ENCODE peak calls at places on chromosomes 13 and 19, in nine cellular contexts. R is HS-5; Z is NCI-H1105; K is endothelial cell; H is HEK293T; U is activated CD4-positive, alpha-beta memory T cell treated with anti-CD3 and anti-CD28 coated beads, Interleukin-2, amount 10 ng/mL, durations not matched to agents 7 days and 5 days; M is stimulated activated CD4-positive, alpha-beta T cell treated with anti-CD3 and anti-CD28 coated beads, Interleukin-1b, Interleukin-23, amount 100 ng/mL, for 24 hours; S is activated CD4-positive, alpha-beta T cell treated with anti-CD3 and anti-CD28 coated beads, Interleukin-2, amount 50 U/mL, for 24 hours; D is HS-27A. N is an unnamed sample.

GRCh38 chr13:98761126-98761978 is 8.9 kb upstream of the SLC15A1 start:
- DNase-seq in R (no peak), Z (no peak), K (no peak), H (no peak), U (no peak), M (no peak), S (no peak), D (no peak), N (no peak)

GRCh38 chr13:100131863-100132574 is 43.1 kb downstream of the PCCA start:
- DNase-seq in R (peak), Z (no peak), K (no peak), H (peak), U (peak), M (no peak), S (no peak), D (peak), N (no peak)

GRCh38 chr13:42707003-42707402 is 74.4 kb upstream of the FAM216B start:
- DNase-seq in R (no peak), Z (no peak), K (no peak), H (no peak), U (no peak), M (no peak), S (no peak), D (no peak), N (no peak)

GRCh38 chr13:102035969-102036368 is 365.9 kb downstream of the FGF14 start:
- DNase-seq in R (no peak), Z (no peak), K (no peak), H (no peak), U (no peak), M (no peak), S (no peak), D (no peak), N (peak)

GRCh38 chr13:30061217-30061616 is 210.8 kb upstream of the UBL3 start:
- DNase-seq in R (no peak), Z (no peak), K (no peak), H (no peak), U (no peak), M (no peak), S (no peak), D (no peak), N (peak)

GRCh38 chr19:1503089-1503924 is 9.5 kb downstream of the ADAMTSL5 start:
- DNase-seq in R (no peak), Z (peak), K (peak), H (peak), U (peak), M (peak), S (peak), D (no peak), N (peak)

GRCh38 chr19:19591133-19591825 is 27.2 kb downstream of the PBX4 start:
- DNase-seq in R (peak), Z (no peak), K (no peak), H (no peak), U (peak), M (peak), S (no peak), D (no peak), N (no peak)

GRCh38 chr19:56877069-56877715 is 36.7 kb upstream of the PEG3 start:
- DNase-seq in R (no peak), Z (no peak), K (no peak), H (no peak), U (no peak), M (no peak), S (no peak), D (no peak), N (no peak)

GRCh38 chr19:38425810-38426466 is at the start of gene RASGRP4:
- DNase-seq in R (no peak), Z (no peak), K (no peak), H (no peak), U (peak), M (no peak), S (no peak), D (no peak), N (peak)

GRCh38 chr19:8373867-8374813 is 10.2 kb downstream of the ANGPTL4 start:
- DNase-seq in R (no peak), Z (no peak), K (no peak), H (no peak), U (no peak), M (no peak), S (no peak), D (no peak), N (no peak)

GRCh38 chr13:107765724-107766436 is 449.5 kb downstream of the LIG4 start:
- DNase-seq in R (no peak), Z (peak), K (no peak), H (no peak), U (no peak), M (no peak), S (no peak), D (no peak), N (no peak)

GRCh38 chr19:6740589-6741348 is 1.3 kb downstream of the TRIP10 start:
- DNase-seq in R (no peak), Z (no peak), K (peak), H (peak), U (peak), M (no peak), S (no peak), D (no peak), N (peak)

GRCh38 chr13:64746845-64747244 is 2483.3 kb downstream of the PCDH9 start:
- DNase-seq in R (no peak), Z (no peak), K (no peak), H (no peak), U (no peak), M (no peak), S (no peak), D (no peak), N (no peak)

GRCh38 chr19:49837425-49837824 is 13.5 kb upstream of the PTOV1 start:
- DNase-seq in R (no peak), Z (no peak), K (no peak), H (no peak), U (no peak), M (no peak), S (no peak), D (no peak), N (no peak)

GRCh38 chr19:10074153-10074552 is 12.0 kb upstream of the SHFL start:
- DNase-seq in R (no peak), Z (no peak), K (no peak), H (peak), U (peak), M (no peak), S (no peak), D (no peak), N (peak)

GRCh38 chr19:3073931-3074595 is 11.8 kb upstream of the TLE5 start:
- DNase-seq in R (no peak), Z (no peak), K (no peak), H (no peak), U (no peak), M (no peak), S (no peak), D (no peak), N (no peak)

GRCh38 chr13:113417008-113417735 is 36.1 kb downstream of the ADPRHL1 start:
- DNase-seq in R (no peak), Z (no peak), K (no peak), H (no peak), U (no peak), M (no peak), S (no peak), D (no peak), N (no peak)

GRCh38 chr19:45645068-45645630 is 6.0 kb upstream of the EML2 start:
- DNase-seq in R (no peak), Z (no peak), K (no peak), H (no peak), U (no peak), M (no peak), S (no peak), D (no peak), N (no peak)

GRCh38 chr19:2917275-2918184 is 16.8 kb downstream of the ZNF57 start:
- DNase-seq in R (no peak), Z (no peak), K (no peak), H (no peak), U (no peak), M (no peak), S (no peak), D (no peak), N (no peak)

GRCh38 chr13:26968431-26969335 is 202.9 kb downstream of the USP12 start:
- DNase-seq in R (no peak), Z (no peak), K (no peak), H (no peak), U (no peak), M (no peak), S (no peak), D (peak), N (peak)

GRCh38 chr19:18433039-18433691 is 4.8 kb downstream of the ISYNA1 start:
- DNase-seq in R (no peak), Z (no peak), K (no peak), H (no peak), U (no peak), M (no peak), S (no peak), D (no peak), N (peak)